ENCODE peak calls at places on chromosomes 11 and 22, in seven cellular contexts. O, I, C, N, T, B and R are unnamed samples.

GRCh38 chr11:37352485-37352884 is 754.4 kb upstream of the RAG2 start:
- DNase-seq in T (no peak), I (no peak), B (no peak), C (no peak), O (no peak), N (peak; percentile 27), R (no peak)

GRCh38 chr11:19079643-19080440 is 19.3 kb upstream of the MRGPRX2 start:
- DNase-seq in C (no peak), N (peak; percentile 96), T (no peak), B (peak; percentile 47), I (no peak), O (peak; percentile 95), R (no peak)

GRCh38 chr11:21814169-21814568 is 378.7 kb upstream of the ANO5 start:
- DNase-seq in T (no peak), I (no peak), B (no peak), N (no peak), C (no peak), O (peak; percentile 2), R (no peak)

GRCh38 chr22:17214416-17215043 is 4.7 kb downstream of the ADA2 start:
- DNase-seq in O (no peak), N (no peak), T (no peak), C (no peak), I (no peak), B (no peak), R (no peak)

GRCh38 chr22:43901976-43902643 is 10.3 kb upstream of the PNPLA5 start:
- DNase-seq in T (no peak), I (no peak), B (no peak), C (no peak), N (no peak), O (peak; percentile 97), R (no peak)

GRCh38 chr22:27412866-27413445 is 388.6 kb downstream of the MN1 start:
- DNase-seq in B (no peak), N (no peak), O (peak; percentile 30), C (no peak), T (no peak), I (no peak), R (no peak)

GRCh38 chr11:67351275-67352005 is 1.9 kb downstream of the POLD4 start:
- DNase-seq in T (peak; percentile 76), B (peak; percentile 62), O (peak; percentile 67), N (peak; percentile 94), C (no peak), I (peak; percentile 73), R (no peak)

GRCh38 chr11:3104961-3105790 is 48.0 kb upstream of the CARS1 start:
- DNase-seq in N (no peak), T (no peak), O (no peak), C (no peak), I (no peak), B (no peak), R (no peak)

GRCh38 chr11:34599406-34599901 is 21.4 kb upstream of the EHF start:
- DNase-seq in I (no peak), T (peak; percentile 15), N (peak; percentile 93), B (peak; percentile 91), O (peak; percentile 92), C (no peak), R (no peak)

GRCh38 chr11:12433571-12434061 is 56.2 kb downstream of the PARVA start:
- DNase-seq in O (peak; percentile 98), B (no peak), C (no peak), T (no peak), I (no peak), N (no peak), R (no peak)

GRCh38 chr11:48116437-48116836 is 100.2 kb upstream of the OR4B1 start:
- DNase-seq in C (no peak), T (no peak), O (no peak), I (no peak), B (no peak), N (no peak), R (no peak)

GRCh38 chr11:65927904-65928397 is 8.7 kb downstream of the DRAP1 start:
- DNase-seq in I (peak; percentile 15), B (no peak), T (peak; percentile 94), O (no peak), N (no peak), C (peak; percentile 84), R (no peak)

GRCh38 chr11:102837151-102837550 is 6.3 kb downstream of the MMP3 start:
- DNase-seq in C (no peak), N (no peak), O (peak; percentile 70), T (no peak), I (no peak), B (no peak), R (no peak)

GRCh38 chr11:6405039-6405667 is 13.7 kb downstream of the APBB1 start:
- DNase-seq in B (no peak), O (peak; percentile 30), N (no peak), T (no peak), C (no peak), I (no peak), R (no peak)

GRCh38 chr11:45243931-45244330 is 42.2 kb downstream of the SYT13 start:
- DNase-seq in I (no peak), C (no peak), T (no peak), N (no peak), O (no peak), B (no peak), R (no peak)

GRCh38 chr22:26845016-26845728 is 187.8 kb downstream of the MIAT start:
- DNase-seq in T (no peak), O (peak; percentile 66), I (no peak), C (no peak), B (no peak), N (no peak), R (peak; percentile 12)

GRCh38 chr11:65932558-65932919 is 12.7 kb upstream of the TSGA10IP start:
- DNase-seq in N (peak; percentile 42), B (no peak), O (no peak), I (peak; percentile 67), C (no peak), T (no peak), R (no peak)

GRCh38 chr11:70129051-70129592 is 51.0 kb downstream of the ANO1 start:
- DNase-seq in N (no peak), O (no peak), I (no peak), C (no peak), B (no peak), T (no peak), R (no peak)

GRCh38 chr22:48004038-48004437 is 1241.6 kb downstream of the TBC1D22A start:
- DNase-seq in T (no peak), O (no peak), N (no peak), I (peak; percentile 6), B (no peak), C (no peak), R (no peak)

GRCh38 chr11:69215784-69216415 is 60.2 kb downstream of the SMIM38 start:
- DNase-seq in I (no peak), B (no peak), O (peak; percentile 56), T (no peak), C (no peak), N (peak; percentile 65), R (no peak)

DNA sequence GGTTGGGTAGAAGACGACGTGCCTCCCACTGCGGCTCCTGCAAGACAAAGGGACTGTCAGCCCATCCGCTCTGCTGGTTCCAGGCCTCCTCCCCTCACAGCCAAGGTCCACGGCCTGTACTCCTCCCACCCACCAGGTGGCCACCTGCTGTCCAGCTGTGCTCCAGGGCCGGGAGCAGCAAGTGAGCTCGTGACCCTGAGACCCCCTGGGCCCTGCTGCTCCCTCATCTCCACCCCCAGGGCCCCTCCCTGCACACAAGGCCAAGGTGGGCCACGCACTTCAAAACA is 27.4 kb downstream of the TSPAN4 start:
- DNase-seq in T (no peak), N (peak; percentile 27), O (no peak), B (no peak), C (no peak), I (no peak), R (no peak)
- H3K27ac ChIP-seq in T (no peak overlapping the region), N (no peak overlapping the region), O (no peak overlapping the region), B (no peak overlapping the region), C (no peak overlapping the region), I (no peak overlapping the region), R (no peak overlapping the region)

DNA sequence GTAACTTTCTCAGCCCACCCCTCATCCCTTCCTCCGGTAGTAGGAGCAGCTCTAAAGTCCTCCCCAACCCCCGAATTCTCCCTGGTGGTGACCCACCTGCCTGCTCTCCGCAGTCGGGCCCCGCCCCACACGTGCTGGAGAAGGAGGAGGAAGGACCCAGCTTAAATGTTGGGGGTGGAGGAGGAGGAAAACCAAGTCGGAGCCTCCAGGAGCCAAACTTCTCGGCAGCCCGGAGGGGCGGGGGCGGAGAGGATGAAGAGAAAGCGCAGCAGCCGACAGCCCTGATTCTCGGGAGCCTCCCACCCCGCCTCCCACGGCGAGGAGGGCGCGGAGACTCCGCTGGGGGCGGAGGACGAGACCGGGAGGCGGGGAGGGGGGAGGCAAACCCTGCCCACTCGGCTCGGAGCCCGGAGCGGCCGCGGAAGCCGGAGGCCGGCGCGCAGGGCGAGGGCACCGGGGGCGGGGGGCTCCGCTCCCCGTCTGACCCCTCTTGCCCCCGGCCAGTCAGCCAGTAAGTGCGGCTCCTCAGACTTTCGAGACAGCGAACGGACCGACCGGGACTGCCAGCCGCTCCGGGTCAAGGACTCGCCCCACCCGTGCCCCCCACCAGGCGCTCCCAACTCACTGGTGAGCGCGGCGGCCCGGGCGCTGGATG is at the start of gene TPBGL:
- DNase-seq in T (no peak), C (no peak), O (peak; percentile 6), N (no peak), B (no peak), I (peak; percentile 69), R (no peak)
- TF ChIP-seq EZH2 in T (peak; percentile 58), C (no peak), O (peak; percentile 47), N (no peak), B (no peak), I (no peak), R (no peak)

GRCh38 chr22:39254122-39254521 is 9.3 kb upstream of the PDGFB start:
- DNase-seq in I (no peak), N (no peak), B (no peak), O (no peak), T (no peak), C (no peak), R (no peak)
- H3K9ac ChIP-seq in I (peak overlapping the region; percentile 73), N (peak overlapping the region; percentile 45), B (peak overlapping the region; percentile 66), O (peak overlapping the region; percentile 26), T (peak overlapping the region; percentile 60), C (no peak overlapping the region), R (no peak overlapping the region)

GRCh38 chr22:36299295-36299694 is 46.4 kb downstream of the APOL1 start:
- DNase-seq in C (no peak), I (no peak), T (no peak), B (no peak), N (no peak), O (no peak), R (no peak)

GRCh38 chr22:36298118-36298517 is 45.2 kb downstream of the APOL1 start:
- DNase-seq in C (no peak), I (no peak), B (no peak), N (no peak), O (no peak), T (no peak), R (no peak)

GRCh38 chr22:36298601-36299000 is 45.7 kb downstream of the APOL1 start:
- DNase-seq in C (no peak), I (no peak), T (no peak), O (no peak), B (no peak), N (no peak), R (no peak)

GRCh38 chr22:36296690-36297089 is 43.8 kb downstream of the APOL1 start:
- DNase-seq in B (no peak), T (no peak), N (no peak), C (no peak), O (no peak), I (no peak), R (no peak)

DNA sequence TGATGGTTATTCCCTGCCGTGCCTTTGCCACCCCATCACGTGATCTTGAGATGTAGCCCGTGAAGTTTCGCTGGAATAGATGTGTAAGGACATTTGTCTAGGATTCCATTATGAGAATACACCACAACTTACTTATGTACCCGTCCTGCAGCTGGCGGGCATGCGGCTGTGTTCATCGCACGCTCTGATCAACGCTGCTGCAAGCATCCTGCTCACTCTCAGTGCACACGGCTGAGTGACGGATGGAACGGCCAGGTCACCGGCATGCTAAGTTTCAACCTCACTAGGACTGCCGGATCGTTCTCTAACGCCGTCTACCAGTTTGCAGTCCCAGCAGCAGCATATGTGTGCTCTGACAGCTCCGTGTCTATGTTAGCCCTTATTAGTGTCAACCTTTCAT is 44.6 kb downstream of the APOL1 start:
- DNase-seq in I (no peak), C (no peak), O (no peak), N (no peak), B (no peak), T (no peak), R (no peak)
- H3K27ac ChIP-seq in I (no peak overlapping the region), C (no peak overlapping the region), O (peak overlapping the region; percentile 7), N (no peak overlapping the region), B (no peak overlapping the region), T (no peak overlapping the region), R (no peak overlapping the region)